ENCODE peak calls at places on chromosomes 2 and 18, in eight cellular contexts. O, C, F, J, R, A, P and Z are unnamed samples.
A peak's percentile ranks its signal among the peaks of the same experiment; 100 is the strongest.

GRCh38 chr2:12441750-12442626 is 274.7 kb upstream of the TRIB2 start:
- DNase-seq in O (no peak), C (no peak), F (no peak), J (no peak), R (no peak), A (no peak), P (no peak), Z (no peak)

GRCh38 chr2:58405341-58405740 is 164.2 kb upstream of the FANCL start:
- DNase-seq in O (no peak), C (no peak), F (no peak), J (no peak), R (no peak), A (no peak), P (no peak), Z (no peak)

GRCh38 chr2:68750592-68751396 is 16.2 kb downstream of the ARHGAP25 start:
- DNase-seq in O (no peak), C (no peak), F (no peak), J (no peak), R (no peak), A (no peak), P (no peak), Z (no peak)

GRCh38 chr2:208466133-208466919 is 59.7 kb downstream of the PTH2R start:
- DNase-seq in O (peak; percentile 19), C (peak; percentile 62), F (no peak), J (peak; percentile 33), R (peak; percentile 40), A (peak; percentile 66), P (peak; percentile 65), Z (peak; percentile 46)

GRCh38 chr2:94956797-94957391 is 68.6 kb upstream of the MAL start:
- DNase-seq in O (peak; percentile 52), C (peak; percentile 68), F (peak; percentile 17), J (peak; percentile 3), R (peak; percentile 46), A (peak; percentile 67), P (peak; percentile 43), Z (peak; percentile 50)

GRCh38 chr2:240467659-240468299 is 32.3 kb downstream of the GPC1 start:
- DNase-seq in O (no peak), C (peak; percentile 33), F (no peak), J (no peak), R (no peak), A (peak; percentile 43), P (no peak), Z (peak; percentile 18)

GRCh38 chr2:22626621-22627020 is 758.4 kb upstream of the KLHL29 start:
- DNase-seq in O (no peak), C (no peak), F (no peak), J (no peak), R (no peak), A (peak; percentile 33), P (no peak), Z (no peak)

GRCh38 chr2:100812141-100812540 is 7.8 kb upstream of the NPAS2 start:
- DNase-seq in O (no peak), C (no peak), F (peak; percentile 24), J (no peak), R (no peak), A (no peak), P (no peak), Z (no peak)

GRCh38 chr2:26526105-26526504 is 48.2 kb upstream of the OTOF start:
- DNase-seq in O (no peak), C (no peak), F (no peak), J (no peak), R (no peak), A (no peak), P (no peak), Z (no peak)

GRCh38 chr2:217610411-217610814 is 392.4 kb downstream of the TNS1 start:
- DNase-seq in O (no peak), C (no peak), F (peak; percentile 48), J (no peak), R (no peak), A (no peak), P (peak; percentile 1), Z (no peak)

GRCh38 chr2:73985318-73986084 is 791 bp downstream of the TET3 start:
- DNase-seq in O (no peak), C (peak; percentile 83), F (no peak), J (peak; percentile 24), R (peak; percentile 60), A (peak; percentile 86), P (no peak), Z (no peak)

GRCh38 chr2:151842830-151843668 is 14.8 kb upstream of the ARL5A start:
- DNase-seq in O (no peak), C (no peak), F (no peak), J (no peak), R (no peak), A (no peak), P (no peak), Z (no peak)

GRCh38 chr2:179562330-179562885 is 297.8 kb upstream of the SESTD1 start:
- DNase-seq in O (no peak), C (no peak), F (no peak), J (no peak), R (no peak), A (peak; percentile 10), P (no peak), Z (peak; percentile 30)

GRCh38 chr18:3782901-3783300 is 332.9 kb downstream of the TGIF1 start:
- DNase-seq in O (no peak), C (no peak), F (no peak), J (no peak), R (no peak), A (no peak), P (no peak), Z (no peak)